ENCODE peak calls at places on chromosomes 1 and 21, in nine cellular contexts. S is colonic mucosa, N is body of pancreas, D is neuronal stem cell, R is tibial nerve, K is fibroblast of lung, U is transverse colon, Q is heart left ventricle, L is PC-3. I is an unnamed sample.
A peak's percentile ranks its signal among the peaks of the same experiment; 100 is the strongest.

GRCh38 chr1:244992833-244993232 is 128.5 kb upstream of the HNRNPU start:
- DNase-seq in N (no peak), K (no peak), U (no peak), D (no peak), R (no peak), L (no peak), Q (no peak), S (no peak), I (no peak)

GRCh38 chr1:202320081-202320405 is 21.7 kb downstream of the UBE2T start:
- DNase-seq in K (no peak), Q (no peak), L (no peak), N (no peak), R (no peak), U (no peak), S (no peak), D (no peak), I (no peak)

GRCh38 chr1:225768662-225769426 is 8.8 kb upstream of the SRP9 start:
- DNase-seq in U (no peak), L (no peak), D (no peak), Q (no peak), S (no peak), K (no peak), R (no peak), N (no peak), I (no peak)

GRCh38 chr1:153352523-153352922 is 3.9 kb upstream of the PGLYRP4 start:
- DNase-seq in L (peak; percentile 89), K (peak; percentile 47), R (peak; percentile 53), U (peak; percentile 66), N (peak; percentile 73), D (peak; percentile 52), Q (peak; percentile 73), S (peak; percentile 72), I (peak; percentile 80)

GRCh38 chr1:219126267-219126862 is 47.3 kb upstream of the LYPLAL1 start:
- DNase-seq in D (no peak), R (no peak), K (peak; percentile 39), L (no peak), Q (no peak), U (no peak), S (no peak), N (no peak), I (no peak)

GRCh38 chr1:198681831-198682756 is 43.3 kb downstream of the PTPRC start:
- DNase-seq in Q (peak; percentile 55), R (peak; percentile 62), L (peak; percentile 91), D (peak; percentile 33), S (peak; percentile 63), U (peak; percentile 74), K (peak; percentile 98), N (peak; percentile 57), I (no peak)

GRCh38 chr1:46496505-46496904 is 6.9 kb downstream of the DMBX1 start:
- DNase-seq in L (no peak), K (no peak), Q (no peak), R (no peak), S (no peak), D (no peak), N (no peak), U (no peak), I (no peak)

GRCh38 chr21:46660505-46660904 is 25.0 kb downstream of the PRMT2 start:
- DNase-seq in S (no peak), Q (no peak), R (no peak), L (no peak), D (no peak), U (no peak), N (no peak), K (no peak), I (no peak)

GRCh38 chr1:227924168-227924837 is 23.4 kb downstream of the WNT9A start:
- DNase-seq in R (no peak), K (no peak), S (no peak), N (no peak), Q (peak; percentile 45), D (no peak), L (no peak), U (no peak), I (no peak)

GRCh38 chr21:26572026-26572425 is 1.1 kb downstream of the CYYR1 start:
- DNase-seq in Q (no peak), U (no peak), L (no peak), K (no peak), S (no peak), R (no peak), D (no peak), N (no peak), I (no peak)

GRCh38 chr1:53554592-53555305 is 95.5 kb downstream of the DMRTB1 start:
- DNase-seq in R (no peak), S (no peak), N (peak; percentile 2), L (no peak), Q (peak; percentile 30), K (no peak), U (peak; percentile 4), D (no peak), I (peak; percentile 31)

GRCh38 chr1:2317230-2318065 is 73.9 kb downstream of the MORN1 start:
- DNase-seq in N (no peak), L (no peak), R (no peak), U (no peak), Q (no peak), D (no peak), S (no peak), K (no peak), I (no peak)

GRCh38 chr1:41662656-41663437 is 178.4 kb upstream of the EDN2 start:
- DNase-seq in L (peak; percentile 49), K (peak; percentile 85), U (peak; percentile 24), N (peak; percentile 54), R (no peak), Q (no peak), D (peak; percentile 62), S (peak; percentile 48), I (peak; percentile 90)

GRCh38 chr1:54965624-54966340 is 14.6 kb upstream of the TMEM61 start:
- DNase-seq in R (peak; percentile 74), S (peak; percentile 40), N (peak; percentile 56), Q (no peak), L (peak; percentile 51), D (no peak), U (peak; percentile 45), K (peak; percentile 37), I (peak; percentile 77)

GRCh38 chr21:41054206-41054605 is 113.8 kb upstream of the BACE2 start:
- DNase-seq in S (no peak), L (no peak), K (no peak), Q (no peak), R (no peak), N (no peak), U (no peak), D (no peak), I (no peak)

GRCh38 chr1:147641695-147642592 is 28.4 kb downstream of the ACP6 start:
- DNase-seq in D (peak; percentile 43), R (peak; percentile 60), S (peak; percentile 75), U (peak; percentile 46), Q (no peak), K (peak; percentile 27), N (peak; percentile 66), L (peak; percentile 78), I (no peak)

DNA sequence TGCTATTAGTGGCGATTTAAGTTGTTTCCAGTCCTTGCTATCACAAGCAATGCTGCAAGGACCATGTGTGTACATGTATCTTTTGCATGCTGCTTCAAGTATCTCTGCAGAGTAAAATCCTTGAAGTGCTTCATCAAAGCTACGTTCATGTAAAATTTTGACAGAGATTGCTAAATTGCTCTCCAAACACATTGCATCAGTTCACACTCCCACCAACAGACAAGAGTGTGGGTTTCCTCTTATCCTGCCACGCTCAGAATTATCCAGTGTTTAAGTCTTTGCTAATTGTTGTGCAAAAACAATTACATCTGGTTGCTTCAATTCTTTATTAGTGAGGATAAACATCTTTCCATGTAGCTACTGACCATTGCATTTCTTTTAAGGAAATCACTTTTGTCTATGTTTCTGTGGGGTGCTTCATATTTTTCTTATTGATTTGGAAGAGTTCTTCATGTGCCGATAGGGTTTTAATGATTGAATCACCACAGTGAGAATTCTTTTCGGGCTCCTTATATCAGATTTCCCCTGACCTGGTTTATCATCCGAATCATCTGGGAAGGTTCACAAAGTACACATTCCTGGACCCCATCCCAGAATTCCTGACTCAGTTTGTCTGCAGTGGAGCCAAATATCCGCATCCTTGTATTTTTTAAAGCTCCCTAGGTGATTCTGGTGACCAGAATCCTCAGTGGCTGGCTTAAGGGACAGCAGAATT is 56.3 kb upstream of the GALNT2 start:
- DNase-seq in N (no peak), K (peak; percentile 11), L (peak; percentile 39), S (no peak), R (no peak), Q (no peak), D (no peak), U (no peak), I (no peak)
- H3K27ac ChIP-seq in N (no peak overlapping the region), K (no peak overlapping the region), L (no peak overlapping the region), S (no peak overlapping the region), R (no peak overlapping the region), Q (no peak overlapping the region), D (no peak overlapping the region), U (no peak overlapping the region), I (no peak overlapping the region)

DNA sequence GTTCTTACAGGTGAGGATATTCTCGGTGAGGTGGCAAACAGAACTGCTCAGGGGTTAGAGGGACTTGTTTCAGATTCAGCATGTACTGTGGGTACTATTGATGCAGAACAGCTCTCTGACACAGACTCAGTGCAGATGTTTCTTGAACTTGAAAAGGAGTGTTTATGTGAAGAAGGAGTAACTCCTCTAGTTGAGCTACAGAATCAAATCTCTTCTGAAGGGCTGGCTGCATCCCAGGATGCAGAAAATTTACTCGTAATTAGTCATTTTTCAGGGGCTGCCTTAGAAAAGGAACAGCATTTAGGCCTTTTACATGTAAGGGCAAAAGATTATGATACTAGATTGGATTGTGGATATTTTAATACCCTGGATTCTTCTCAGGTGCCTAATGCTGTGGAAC is 79.9 kb upstream of the BMP8A start:
- DNase-seq in R (no peak), S (no peak), K (peak; percentile 46), N (no peak), U (no peak), L (peak; percentile 30), Q (no peak), D (no peak), I (no peak)
- H3K27ac ChIP-seq in R (no peak overlapping the region), S (peak overlapping the region; percentile 31), K (peak overlapping the region; percentile 2), N (no peak overlapping the region), U (peak overlapping the region; percentile 77), L (no peak overlapping the region), Q (no peak overlapping the region), D (no peak overlapping the region), I (peak overlapping the region; percentile 25)

DNA sequence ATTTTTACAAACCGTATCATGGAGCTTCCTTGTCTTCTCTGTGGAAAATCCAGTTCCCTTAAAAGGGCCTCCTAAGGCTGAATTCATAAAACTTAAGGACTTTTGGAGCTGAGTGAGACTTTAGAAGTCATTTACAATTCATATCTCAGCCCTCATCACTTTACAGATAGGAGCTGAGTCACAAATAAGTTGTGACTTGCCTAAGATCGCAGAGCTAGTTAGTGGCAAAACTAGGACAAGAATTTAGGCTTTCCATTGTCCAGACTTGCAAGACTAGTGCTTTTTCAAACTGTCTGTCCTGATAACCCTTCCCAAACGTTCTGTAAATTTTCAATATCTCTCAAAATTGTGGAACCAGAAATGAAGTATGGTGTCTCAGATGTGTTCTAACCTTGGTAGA is 37.3 kb downstream of the C1orf21 start:
- DNase-seq in U (no peak), Q (no peak), D (no peak), S (no peak), K (no peak), L (no peak), R (no peak), N (no peak), I (no peak)
- H3K27ac ChIP-seq in U (no peak overlapping the region), Q (no peak overlapping the region), D (no peak overlapping the region), S (no peak overlapping the region), K (no peak overlapping the region), L (no peak overlapping the region), R (no peak overlapping the region), N (no peak overlapping the region), I (no peak overlapping the region)

DNA sequence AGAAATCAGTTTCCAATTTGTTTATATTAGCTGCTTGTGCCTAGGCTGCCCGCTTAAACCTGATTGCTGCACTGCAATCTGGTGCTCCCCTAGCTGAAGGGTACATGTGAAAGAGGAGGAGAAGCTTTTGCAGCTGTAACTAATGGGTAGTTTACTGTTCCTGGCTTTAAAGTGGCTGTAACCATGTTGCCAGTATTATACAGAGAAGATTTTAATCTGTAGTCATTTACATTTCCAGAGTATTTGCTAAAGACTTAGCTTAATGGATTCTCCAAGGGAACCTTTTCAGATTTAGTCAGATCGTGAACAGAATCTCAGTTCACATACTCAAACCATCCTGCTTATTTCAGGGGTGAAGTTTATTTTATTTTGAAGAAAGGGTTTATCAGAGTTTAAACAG is 22.9 kb downstream of the AHCYL1 start:
- DNase-seq in U (no peak), Q (no peak), D (no peak), S (no peak), L (no peak), N (no peak), R (no peak), K (no peak), I (no peak)
- H3K27ac ChIP-seq in U (no peak overlapping the region), Q (no peak overlapping the region), D (no peak overlapping the region), S (no peak overlapping the region), L (no peak overlapping the region), N (no peak overlapping the region), R (no peak overlapping the region), K (no peak overlapping the region), I (no peak overlapping the region)